ENCODE peak calls at places on chromosomes 4 and X, in eight cellular contexts. S is HuH-7.5; Y is NCI-H460; K is NCI-H1092 treated with DMSO at 0.1 percent for 48 hours; I is HS-5; H is stimulated activated CD4-positive, alpha-beta T cell treated with anti-CD3 and anti-CD28 coated beads, Interleukin-12 subunit alpha, Interleukin-12 subunit beta, amount 100 ng/mL, for 24 hours; W is mesenteric fat pad; E is MCF 10A. G is an unnamed sample.

GRCh38 chrX:109270580-109271484 is 211.1 kb downstream of the GUCY2F start:
- DNase-seq in S (no peak), Y (no peak), K (no peak), I (no peak), H (peak), W (no peak), E (peak), G (no peak)

GRCh38 chr4:122709236-122709635 is 23.3 kb upstream of the BBS12 start:
- DNase-seq in S (no peak), Y (no peak), K (no peak), I (no peak), H (no peak), W (no peak), E (no peak), G (no peak)

GRCh38 chrX:57906790-57907189 is 3.5 kb downstream of the ZXDA start:
- DNase-seq in S (no peak), Y (no peak), K (no peak), I (no peak), H (no peak), W (no peak), E (peak), G (no peak)

GRCh38 chrX:128975716-128976115 is 547.6 kb downstream of the SMARCA1 start:
- DNase-seq in S (peak), Y (peak), K (peak), I (no peak), H (peak), W (no peak), E (peak), G (peak)

GRCh38 chr4:114600066-114600552 is 1.5 kb downstream of the UGT8 start:
- DNase-seq in S (no peak), Y (no peak), K (peak), I (no peak), H (no peak), W (no peak), E (no peak), G (no peak)

GRCh38 chr4:114257516-114257915 is 278.1 kb upstream of the ARSJ start:
- DNase-seq in S (no peak), Y (no peak), K (no peak), I (no peak), H (no peak), W (no peak), E (no peak), G (no peak)

GRCh38 chrX:110442631-110443030 is 84.0 kb downstream of the RTL9 start:
- DNase-seq in S (peak), Y (peak), K (peak), I (no peak), H (no peak), W (no peak), E (peak), G (no peak)

GRCh38 chr4:100590308-100590707 is 72.5 kb upstream of the EMCN start:
- DNase-seq in S (no peak), Y (no peak), K (no peak), I (no peak), H (no peak), W (no peak), E (no peak), G (no peak)

GRCh38 chrX:108699368-108699767 is 37.0 kb downstream of the IRS4 start:
- DNase-seq in S (no peak), Y (peak), K (peak), I (no peak), H (no peak), W (no peak), E (peak), G (no peak)

GRCh38 chr4:124650614-124651013 is 61.9 kb downstream of the ANKRD50 start:
- DNase-seq in S (no peak), Y (no peak), K (no peak), I (no peak), H (no peak), W (no peak), E (no peak), G (no peak)

GRCh38 chr4:84024405-84024804 is 474.7 kb downstream of the NKX6-1 start:
- DNase-seq in S (no peak), Y (no peak), K (no peak), I (no peak), H (no peak), W (no peak), E (no peak), G (no peak)

GRCh38 chrX:71919886-71920285 is 9.2 kb downstream of the NHSL2 start:
- DNase-seq in S (no peak), Y (no peak), K (no peak), I (no peak), H (no peak), W (no peak), E (no peak), G (no peak)

GRCh38 chr4:121819216-121819980 is 4.3 kb downstream of the CCNA2 start:
- DNase-seq in S (no peak), Y (no peak), K (no peak), I (no peak), H (no peak), W (no peak), E (no peak), G (no peak)

GRCh38 chr4:149785686-149786431 is 29.8 kb downstream of the IQCM start:
- DNase-seq in S (no peak), Y (no peak), K (no peak), I (no peak), H (no peak), W (no peak), E (peak), G (no peak)

GRCh38 chr4:7282094-7282370 is 89.7 kb downstream of the SORCS2 start:
- DNase-seq in S (no peak), Y (no peak), K (no peak), I (no peak), H (no peak), W (no peak), E (no peak), G (no peak)

GRCh38 chr4:45732161-45732560 is 391.7 kb downstream of the GABRG1 start:
- DNase-seq in S (no peak), Y (no peak), K (no peak), I (no peak), H (no peak), W (no peak), E (no peak), G (no peak)

GRCh38 chr4:166538491-166539005 is 665.5 kb downstream of the TLL1 start:
- DNase-seq in S (no peak), Y (no peak), K (no peak), I (peak), H (no peak), W (no peak), E (no peak), G (no peak)

GRCh38 chr4:164396439-164396838 is 357.5 kb upstream of the SMIM31 start:
- DNase-seq in S (no peak), Y (no peak), K (no peak), I (no peak), H (no peak), W (no peak), E (peak), G (no peak)

GRCh38 chr4:161555689-161556660 is 607.8 kb downstream of the FSTL5 start:
- DNase-seq in S (no peak), Y (no peak), K (no peak), I (no peak), H (no peak), W (no peak), E (peak), G (no peak)

GRCh38 chrX:130826249-130826648 is 76.8 kb downstream of the ENOX2 start:
- DNase-seq in S (no peak), Y (no peak), K (no peak), I (no peak), H (no peak), W (no peak), E (no peak), G (no peak)

GRCh38 chr4:833156-833555 is 7.2 kb upstream of the CPLX1 start:
- DNase-seq in S (no peak), Y (no peak), K (no peak), I (no peak), H (no peak), W (no peak), E (no peak), G (no peak)

GRCh38 chr4:13534344-13535063 is 9.8 kb downstream of the NKX3-2 start:
- DNase-seq in S (peak), Y (no peak), K (no peak), I (no peak), H (no peak), W (no peak), E (no peak), G (no peak)

GRCh38 chr4:121693450-121693849 is 3.3 kb downstream of the ANXA5 start:
- DNase-seq in S (no peak), Y (no peak), K (no peak), I (no peak), H (no peak), W (no peak), E (no peak), G (no peak)

GRCh38 chr4:560731-561211 is 15.3 kb downstream of the TMEM271 start:
- DNase-seq in S (no peak), Y (no peak), K (no peak), I (no peak), H (no peak), W (no peak), E (no peak), G (no peak)

GRCh38 chrX:131747173-131747572 is 203.3 kb downstream of the OR13H1 start:
- DNase-seq in S (no peak), Y (no peak), K (peak), I (no peak), H (no peak), W (no peak), E (peak), G (peak)

GRCh38 chr4:86582453-86582852 is 11.7 kb upstream of the PTPN13 start:
- DNase-seq in S (no peak), Y (no peak), K (no peak), I (no peak), H (no peak), W (no peak), E (no peak), G (no peak)

GRCh38 chrX:10620121-10620699 is at the start of gene MID1:
- DNase-seq in S (no peak), Y (peak), K (peak), I (no peak), H (no peak), W (no peak), E (peak), G (peak)

GRCh38 chr4:187209921-187210613 is 486.4 kb upstream of the FAT1 start:
- DNase-seq in S (no peak), Y (no peak), K (no peak), I (no peak), H (no peak), W (no peak), E (no peak), G (no peak)

GRCh38 chr4:123127865-123128264 is 205.5 kb upstream of the NUDT6 start:
- DNase-seq in S (no peak), Y (no peak), K (no peak), I (no peak), H (no peak), W (no peak), E (peak), G (no peak)

GRCh38 chr4:153119626-153120025 is 84.6 kb upstream of the TRIM2 start:
- DNase-seq in S (no peak), Y (no peak), K (no peak), I (no peak), H (no peak), W (no peak), E (no peak), G (no peak)

GRCh38 chr4:39565925-39566630 is 38.8 kb upstream of the UGDH start:
- DNase-seq in S (no peak), Y (no peak), K (no peak), I (peak), H (no peak), W (no peak), E (peak), G (no peak)

G was measured in amygdala.